ENCODE peak calls at places on chromosomes 6 and 20, in six cellular contexts. W, Y, J, D, R and T are unnamed samples. For H3K4me1, the result is how much of the 10 kb centered on the place peaks cover.

GRCh38 chr6:17845598-17845997 is 138.9 kb upstream of the NUP153 start:
- DNase-seq in W (no peak), R (no peak), J (no peak), Y (no peak), D (no peak), T (no peak)

GRCh38 chr6:40356242-40356910 is 230.8 kb downstream of the LRFN2 start:
- DNase-seq in R (no peak), W (no peak), J (no peak), Y (peak), D (no peak), T (no peak)

GRCh38 chr6:2804516-2804915 is 37.1 kb downstream of the SERPINB1 start:
- DNase-seq in D (no peak), J (no peak), Y (no peak), W (no peak), R (no peak), T (no peak)

GRCh38 chr6:169851641-169852503 is 100.5 kb downstream of the ERMARD start:
- DNase-seq in R (no peak), W (no peak), D (no peak), Y (no peak), J (no peak), T (no peak)

GRCh38 chr20:49674383-49675352 is 39.0 kb downstream of the B4GALT5 start:
- DNase-seq in R (peak), J (no peak), Y (peak), D (no peak), W (no peak), T (no peak)

GRCh38 chr6:142155895-142156757 is 9.1 kb downstream of the VTA1 start:
- DNase-seq in D (peak), R (peak), W (no peak), J (peak), Y (peak), T (no peak)

GRCh38 chr20:50151034-50151743 is 2.3 kb downstream of the PEDS1 start:
- DNase-seq in Y (peak), R (no peak), D (no peak), J (no peak), W (no peak), T (no peak)

GRCh38 chr20:87372-87771 is at the start of gene DEFB125:
- DNase-seq in R (no peak), D (no peak), Y (no peak), W (no peak), J (no peak), T (no peak)

GRCh38 chr6:169386431-169387057 is 132.9 kb upstream of the THBS2 start:
- DNase-seq in R (no peak), J (no peak), Y (peak), W (no peak), D (no peak), T (no peak)

GRCh38 chr6:13814938-13815575 is 700 bp upstream of the MCUR1 start:
- DNase-seq in J (no peak), Y (peak), D (no peak), W (no peak), R (no peak), T (no peak)

GRCh38 chr6:41878961-41879405 is 16.2 kb downstream of the USP49 start:
- DNase-seq in Y (peak), W (no peak), D (no peak), R (peak), J (no peak), T (no peak)

GRCh38 chr6:169169375-169169774 is 84.3 kb downstream of the THBS2 start:
- DNase-seq in J (no peak), Y (no peak), W (no peak), D (no peak), R (no peak), T (no peak)

GRCh38 chr6:18328549-18328922 is 58.6 kb upstream of the RNF144B start:
- DNase-seq in Y (no peak), J (no peak), W (no peak), D (no peak), R (no peak), T (no peak)

GRCh38 chr6:83417880-83418663 is 12.8 kb downstream of the ME1 start:
- DNase-seq in J (no peak), W (no peak), D (no peak), Y (peak), R (peak), T (no peak)

GRCh38 chr20:33474963-33475362 is 14.9 kb upstream of the CBFA2T2 start:
- DNase-seq in J (no peak), W (no peak), R (no peak), D (no peak), Y (no peak), T (no peak)

GRCh38 chr20:17859616-17860232 is 108.9 kb downstream of the SNX5 start:
- DNase-seq in W (peak), Y (no peak), D (no peak), R (no peak), J (no peak), T (no peak)

GRCh38 chr6:21150644-21151043 is 442.9 kb upstream of the SOX4 start:
- DNase-seq in Y (no peak), D (no peak), R (no peak), J (no peak), W (no peak), T (no peak)

GRCh38 chr6:90219168-90219985 is 77.3 kb downstream of the BACH2 start:
- DNase-seq in W (no peak), D (no peak), J (peak), Y (peak), R (no peak), T (peak)

GRCh38 chr6:169236545-169236944 is 17.1 kb downstream of the THBS2 start:
- DNase-seq in J (no peak), W (no peak), R (no peak), Y (no peak), D (no peak), T (no peak)

GRCh38 chr6:35486005-35486925 is 10.6 kb downstream of the TEAD3 start:
- DNase-seq in Y (no peak), J (no peak), R (no peak), D (no peak), W (peak), T (no peak)

GRCh38 chr6:75084872-75085381 is 120.9 kb downstream of the COL12A1 start:
- DNase-seq in D (no peak), Y (no peak), R (peak), J (no peak), W (no peak), T (peak)

GRCh38 chr6:21886601-21887091 is 293.1 kb downstream of the SOX4 start:
- DNase-seq in Y (peak), J (no peak), R (no peak), D (no peak), W (no peak), T (no peak)

GRCh38 chr6:43917878-43918382 is 147.9 kb downstream of the VEGFA start:
- DNase-seq in J (no peak), D (no peak), Y (peak), R (no peak), W (no peak), T (no peak)

GRCh38 chr20:745683-746301 is 22.5 kb downstream of the SLC52A3 start:
- DNase-seq in D (no peak), J (no peak), R (no peak), W (no peak), Y (peak), T (no peak)

GRCh38 chr6:45654673-45655072 is 276.9 kb upstream of the SUPT3H start:
- DNase-seq in J (no peak), W (no peak), R (no peak), D (no peak), Y (peak), T (no peak)

GRCh38 chr6:162119349-162119748 is 608.2 kb downstream of the PRKN start:
- DNase-seq in D (no peak), R (no peak), J (no peak), W (peak), Y (peak), T (peak)

GRCh38 chr20:60058869-60059268 is 100.6 kb downstream of the CDH26 start:
- DNase-seq in W (no peak), R (no peak), D (no peak), J (no peak), Y (no peak), T (no peak)

GRCh38 chr20:60057123-60057865 is 99.1 kb downstream of the CDH26 start:
- DNase-seq in R (peak), Y (peak), W (peak), J (peak), D (peak), T (peak)

GRCh38 chr20:60056345-60057122 is 98.3 kb downstream of the CDH26 start:
- DNase-seq in W (no peak), D (no peak), Y (no peak), J (no peak), R (no peak), T (no peak)

GRCh38 chr20:60060006-60060557 is 101.9 kb downstream of the CDH26 start:
- DNase-seq in R (no peak), D (no peak), J (no peak), W (no peak), Y (no peak), T (no peak)

DNA sequence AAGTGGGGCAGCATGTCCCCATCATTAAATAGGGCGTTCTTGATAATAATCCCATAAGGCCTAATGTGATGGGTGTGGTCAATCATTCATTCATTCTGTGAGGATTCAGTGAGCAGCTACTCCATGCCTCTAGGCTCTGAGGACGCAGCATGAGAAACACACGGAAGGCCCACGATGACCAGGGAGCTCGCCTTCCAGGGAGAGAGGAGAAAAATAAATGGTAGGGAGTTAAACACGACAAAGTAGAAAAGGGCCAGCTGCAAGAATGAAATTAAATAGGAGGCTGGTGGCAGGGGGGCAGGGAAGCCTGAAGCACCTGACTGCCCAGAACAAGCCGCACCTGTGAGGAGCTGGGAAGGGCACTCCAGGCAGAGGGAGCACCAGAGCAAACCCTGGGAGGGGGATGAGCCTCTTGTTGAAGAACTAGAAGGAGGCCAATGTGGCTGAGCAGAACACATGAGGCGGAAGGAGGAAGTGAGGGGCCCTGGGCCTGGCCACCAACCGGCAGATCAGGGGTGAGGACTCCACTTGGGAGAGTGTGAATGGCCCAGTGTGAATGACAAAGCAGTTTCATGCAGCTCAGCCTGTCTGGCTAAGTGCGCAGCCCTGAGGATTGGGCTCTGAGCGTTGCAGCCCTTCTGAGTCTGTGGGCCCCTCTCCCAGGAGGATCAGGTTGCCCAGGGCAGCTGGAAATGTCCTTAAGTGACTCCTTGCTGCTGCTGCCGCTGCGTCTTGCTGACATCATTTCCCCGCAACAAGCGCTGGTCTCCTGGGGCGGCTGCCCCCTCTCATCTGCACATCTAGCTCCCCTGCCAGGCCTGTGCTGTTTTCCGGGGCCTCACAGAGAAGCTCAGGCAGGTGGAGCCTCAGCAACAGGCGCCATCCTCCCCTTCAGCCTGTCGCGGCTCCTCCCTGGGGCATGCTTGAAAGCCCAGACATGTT is 99.9 kb downstream of the CDH26 start:
- DNase-seq in J (peak), D (peak), R (no peak), W (peak), Y (no peak), T (peak)
- H3K4me1 ChIP-seq in J (under half), D (half or more), R (under half), W (under half), Y (under half), T (under half)

DNA sequence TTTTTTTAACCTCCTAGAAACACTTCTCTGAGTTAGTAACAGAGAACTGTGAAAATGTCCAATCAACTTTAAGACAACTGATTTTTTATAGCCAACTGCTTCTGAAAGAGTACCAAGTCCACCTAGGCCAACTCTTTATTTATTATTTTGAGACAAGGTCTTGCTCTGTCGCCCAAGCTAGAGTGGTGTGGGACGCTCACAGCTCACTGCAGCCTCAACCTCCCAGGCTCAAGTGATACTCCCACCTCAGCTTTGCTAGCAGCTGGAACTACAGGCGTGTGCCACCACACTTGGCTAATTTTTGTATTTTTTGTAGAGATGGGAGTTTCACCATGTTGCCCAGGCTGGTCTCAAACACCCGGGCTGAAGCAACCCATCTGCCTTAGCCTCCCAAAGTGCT is 331.6 kb downstream of the RNGTT start:
- DNase-seq in R (no peak), D (no peak), Y (no peak), W (no peak), J (no peak), T (no peak)
- H3K4me1 ChIP-seq in R (under half), D (under half), Y (under half), W (under half), J (under half), T (under half)

GRCh38 chr6:4399656-4400055 is 264.3 kb upstream of the ECI2 start:
- DNase-seq in J (no peak), W (no peak), Y (no peak), R (no peak), D (no peak), T (no peak)
- H3K4me1 ChIP-seq in J (under half), W (half or more), Y (under half), R (under half), D (under half), T (under half)

DNA sequence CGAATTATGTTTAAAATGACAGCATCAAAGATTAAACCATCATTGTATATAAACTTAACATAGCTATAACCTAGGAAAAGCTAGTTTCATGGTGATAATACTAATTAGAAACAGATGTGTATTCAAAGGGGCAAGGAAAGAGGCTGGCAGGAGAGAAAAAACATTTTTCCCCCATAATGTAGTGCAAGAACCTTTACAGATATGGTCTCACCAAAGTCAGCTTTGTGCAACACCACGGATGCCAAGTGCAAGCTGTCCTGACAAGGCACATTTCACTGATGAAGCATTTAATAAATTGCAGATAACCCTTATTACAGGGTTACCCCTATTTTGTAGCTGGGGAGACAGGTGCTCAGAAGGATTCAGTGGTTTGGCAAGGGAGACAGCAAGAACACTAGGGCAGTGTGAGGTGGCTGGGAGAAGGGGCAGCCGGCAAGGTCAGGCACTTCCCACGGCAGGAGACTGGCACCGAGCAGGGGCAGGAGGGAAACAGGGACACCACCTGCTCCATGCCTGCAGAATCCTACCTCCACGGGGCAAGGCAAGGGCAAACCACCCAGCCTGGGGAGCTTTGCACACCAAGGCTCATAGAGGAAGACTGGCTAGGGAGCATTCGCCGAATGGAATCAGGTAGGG is 6.5 kb downstream of the RPS6KA2 start:
- DNase-seq in W (no peak), D (no peak), Y (peak), R (no peak), J (no peak), T (no peak)
- H3K4me1 ChIP-seq in W (half or more), D (under half), Y (half or more), R (under half), J (under half), T (under half)